ENCODE peak calls at places on chromosomes 2 and 18, in four cellular contexts. J is RWPE2, Q is left lung, V is aorta. M is an unnamed sample. For H3K4me1, the result is how much of the 10 kb centered on the place peaks cover.

GRCh38 chr2:99238599-99238998 is 16.9 kb downstream of the LYG2 start:
- ATAC-seq in J (no peak), Q (no peak), V (no peak), M (no peak)

GRCh38 chr2:134079373-134079772 is 174.5 kb upstream of the MGAT5 start:
- ATAC-seq in J (no peak), Q (peak), V (no peak), M (no peak)

GRCh38 chr2:15778529-15779219 is 161.7 kb upstream of the MYCN start:
- ATAC-seq in J (no peak), Q (no peak), V (no peak), M (no peak)

GRCh38 chr2:171824086-171824485 is 70.0 kb downstream of the SLC25A12 start:
- ATAC-seq in J (no peak), Q (no peak), V (peak), M (peak)

GRCh38 chr2:105803337-105803736 is 58.6 kb downstream of the NCK2 start:
- ATAC-seq in J (no peak), Q (no peak), V (no peak), M (no peak)

GRCh38 chr18:58316400-58316942 is 272.4 kb downstream of the NEDD4L start:
- ATAC-seq in J (no peak), Q (no peak), V (no peak), M (no peak)

GRCh38 chr2:62642429-62643099 is 62.9 kb upstream of the EHBP1 start:
- ATAC-seq in J (no peak), Q (no peak), V (no peak), M (no peak)

GRCh38 chr2:227960356-227960755 is 88.9 kb downstream of the DAW1 start:
- ATAC-seq in J (no peak), Q (no peak), V (no peak), M (no peak)

GRCh38 chr18:23596183-23596582 is 9.9 kb upstream of the NPC1 start:
- ATAC-seq in J (no peak), Q (peak), V (no peak), M (peak)

GRCh38 chr2:29765711-29766110 is 155.7 kb downstream of the ALK start:
- ATAC-seq in J (no peak), Q (no peak), V (no peak), M (no peak)

GRCh38 chr2:86017901-86018896 is 87.5 kb downstream of the POLR1A start:
- ATAC-seq in J (peak), Q (peak), V (no peak), M (peak)

GRCh38 chr2:27705851-27706622 is 42.3 kb downstream of the SLC4A1AP start:
- ATAC-seq in J (peak), Q (peak), V (peak), M (peak)

DNA sequence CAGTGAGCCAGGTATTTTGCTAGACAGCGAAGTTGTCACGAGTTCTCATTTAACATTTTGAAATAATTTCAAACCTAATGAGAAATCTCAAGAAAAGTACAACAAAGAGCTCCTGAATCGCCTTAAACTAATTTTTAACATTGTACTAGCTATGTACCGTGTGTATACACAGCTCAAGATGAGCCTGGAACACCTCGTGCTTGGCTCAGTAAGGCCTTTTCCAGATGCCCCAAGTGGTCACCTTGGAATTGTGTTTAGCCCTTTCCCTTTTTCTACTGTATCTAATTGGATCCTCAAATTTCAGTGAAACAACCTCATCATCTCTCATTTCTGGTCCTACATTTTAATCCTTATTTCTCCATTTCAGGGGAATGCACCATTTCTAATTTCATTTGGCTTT is 7.2 kb downstream of the PTPN4 start:
- ATAC-seq in J (no peak), Q (no peak), V (no peak), M (no peak)
- H3K4me1 ChIP-seq in J (under half), Q (under half), V (under half), M (under half)

GRCh38 chr2:212911011-212911410 is 240.4 kb downstream of the IKZF2 start:
- ATAC-seq in J (no peak), Q (no peak), V (no peak), M (no peak)
- H3K4me1 ChIP-seq in J (half or more), Q (under half), V (under half), M (under half)

DNA sequence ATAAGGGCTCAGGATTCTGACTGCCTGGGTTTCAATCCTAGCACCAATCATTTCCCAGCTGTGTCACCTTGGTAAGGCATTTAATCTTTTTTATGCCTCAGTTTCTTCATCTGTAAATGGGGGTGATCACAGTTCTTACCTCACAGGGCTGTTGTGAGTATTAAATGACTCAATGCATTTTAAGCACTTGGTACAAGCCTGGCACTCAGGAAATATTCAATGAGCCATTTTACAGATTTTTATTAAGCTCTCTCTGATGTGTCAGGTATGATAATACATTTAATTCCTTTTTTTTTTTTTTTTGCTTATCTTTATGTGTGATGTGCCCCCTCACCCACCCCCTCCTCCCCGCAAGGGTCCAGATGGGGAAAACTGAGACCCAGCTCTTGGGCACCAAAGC is 12.0 kb downstream of the SPEG start:
- ATAC-seq in J (no peak), Q (no peak), V (no peak), M (no peak)
- H3K4me1 ChIP-seq in J (under half), Q (under half), V (under half), M (half or more)

DNA sequence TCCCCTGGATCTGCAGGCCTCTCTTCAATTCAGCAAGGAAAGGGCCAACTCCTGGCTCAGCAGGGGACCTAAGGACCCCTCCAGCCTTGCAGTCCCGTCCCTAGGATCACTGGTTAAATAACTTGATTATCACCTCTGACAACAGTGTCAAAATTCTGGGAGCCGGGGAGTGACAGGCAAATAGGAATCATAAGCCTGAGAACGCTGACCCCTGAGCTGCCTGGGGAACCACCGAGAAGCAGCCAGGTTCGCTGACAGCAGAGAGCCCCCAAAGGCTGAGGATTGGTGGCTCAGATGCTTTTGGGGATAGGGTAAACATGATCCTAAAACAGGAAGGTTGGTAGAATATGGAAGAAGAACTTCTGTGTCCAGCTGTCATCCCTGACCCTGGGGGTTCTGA is 17.5 kb upstream of the TNS1 start:
- ATAC-seq in J (no peak), Q (no peak), V (no peak), M (no peak)
- H3K4me1 ChIP-seq in J (under half), Q (under half), V (under half), M (under half)

DNA sequence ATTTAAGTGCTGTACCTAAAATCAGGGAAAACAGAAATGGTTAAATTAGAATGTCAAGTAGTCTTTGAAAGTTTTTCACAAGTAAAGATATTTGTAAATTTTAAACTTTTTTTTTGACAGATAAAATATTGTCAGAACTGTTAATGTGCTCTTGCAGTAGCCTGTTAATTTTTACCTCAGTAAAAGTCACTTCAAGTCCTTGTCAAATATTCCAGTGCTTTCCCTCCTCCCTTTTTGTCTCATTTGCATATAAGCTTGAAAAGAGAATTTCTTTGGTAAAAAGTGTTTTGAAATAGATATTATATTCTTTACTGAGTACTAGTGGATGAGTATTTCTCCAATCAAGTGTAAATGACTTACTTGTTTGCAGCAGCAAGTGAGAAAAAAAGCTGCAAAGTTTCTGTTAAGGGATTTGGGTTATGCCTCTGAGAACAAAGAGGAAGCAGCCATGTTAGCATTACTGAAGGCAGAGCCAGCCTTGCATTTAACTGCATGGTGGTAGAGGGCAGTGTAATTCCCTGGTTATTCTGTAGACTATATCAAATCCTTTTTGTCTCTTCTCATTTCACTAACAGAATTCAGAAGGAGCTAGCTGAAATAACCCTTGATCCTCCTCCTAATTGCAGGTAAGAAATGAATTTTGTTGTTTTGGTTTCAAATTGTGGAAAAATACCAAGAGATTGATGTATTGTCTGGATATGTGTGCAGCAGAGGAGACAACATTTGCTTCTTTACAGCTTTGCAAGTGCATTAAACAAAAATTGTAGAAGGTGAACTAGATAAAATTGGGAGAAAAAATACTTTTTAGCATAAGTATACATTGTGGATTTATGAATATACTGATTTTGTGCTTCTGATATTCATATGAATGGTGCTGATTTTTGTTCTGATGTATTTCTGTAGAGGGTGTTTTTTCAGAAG is 3.3 kb downstream of the UBE2E3 start:
- ATAC-seq in J (peak), Q (peak), V (no peak), M (no peak)
- H3K4me1 ChIP-seq in J (under half), Q (under half), V (under half), M (under half)

DNA sequence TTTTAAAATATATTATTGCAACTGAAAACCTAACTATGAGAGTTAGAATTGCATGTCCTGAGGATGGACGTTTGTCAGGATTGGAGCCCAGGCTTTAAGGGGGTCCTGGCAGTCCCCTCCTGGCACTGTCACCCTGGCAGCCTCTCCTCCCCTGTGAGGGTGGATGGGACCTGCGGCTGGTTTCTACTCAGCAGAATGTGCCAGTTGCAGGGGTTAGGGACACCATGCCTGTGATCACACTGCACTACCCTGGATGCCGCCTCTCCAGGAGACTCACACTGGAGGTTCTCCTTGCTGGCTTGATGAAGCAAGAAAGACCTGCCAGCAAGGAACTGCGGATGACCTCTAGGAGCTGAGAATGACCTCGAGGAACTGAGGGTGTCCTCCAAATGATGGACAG is 356.7 kb upstream of the MYT1L start:
- ATAC-seq in J (no peak), Q (no peak), V (no peak), M (no peak)
- H3K4me1 ChIP-seq in J (under half), Q (under half), V (under half), M (under half)

GRCh38 chr2:201129044-201129505 is 13.1 kb downstream of the CFLAR start:
- ATAC-seq in J (no peak), Q (peak), V (no peak), M (no peak)
- H3K4me1 ChIP-seq in J (half or more), Q (half or more), V (under half), M (half or more)

GRCh38 chr2:54768772-54769428 is 45.4 kb downstream of the EML6 start:
- ATAC-seq in J (no peak), Q (no peak), V (no peak), M (no peak)
- H3K4me1 ChIP-seq in J (under half), Q (under half), V (under half), M (under half)

M was measured in gastroesophageal sphincter.